ENCODE peak calls at places on chromosomes 7 and 10, in nine cellular contexts. A is LoVo; O is activated CD4-positive, alpha-beta T cell treated with anti-CD3 and anti-CD28 coated beads, Interleukin-2, amount 50 U/mL, for 24 hours; C is type B pancreatic cell; Q is ecto neural progenitor cell; J is activated effector memory CD4-positive, alpha-beta T cell treated with anti-CD3 and anti-CD28 coated beads, Interleukin-2, amount 50 U/mL, for 16 hours; M is T-helper 2 cell treated with Interferon-gamma antibody and Interleukin-4, amounts not matched to agents 5 μg/mL and 100 μg/mL, for 36 hours; T is astrocyte; X is HTR-8/SVneo. W is an unnamed sample.

GRCh38 chr7:33500590-33500989 is 371.2 kb downstream of the BBS9 start:
- DNase-seq in J (no peak), A (no peak), X (no peak), M (no peak), O (no peak), T (no peak), Q (no peak), C (no peak), W (no peak)

GRCh38 chr10:129725890-129726631 is 238.0 kb downstream of the EBF3 start:
- DNase-seq in M (no peak), X (no peak), A (no peak), T (no peak), O (no peak), J (peak), C (no peak), Q (peak), W (no peak)

GRCh38 chr7:74718336-74718735 is 55.5 kb upstream of the NCF1 start:
- DNase-seq in C (no peak), J (no peak), Q (no peak), O (no peak), A (no peak), X (no peak), T (peak), M (no peak), W (no peak)

GRCh38 chr7:106010866-106011265 is 47.8 kb downstream of the CDHR3 start:
- DNase-seq in M (no peak), J (no peak), O (no peak), T (peak), C (no peak), Q (no peak), A (no peak), X (no peak), W (no peak)

GRCh38 chr7:84291756-84292155 is 97.2 kb upstream of the SEMA3A start:
- DNase-seq in M (no peak), A (no peak), C (no peak), T (no peak), J (no peak), X (no peak), O (no peak), Q (peak), W (no peak)

GRCh38 chr7:94906035-94906796 is 1.2 kb upstream of the PPP1R9A start:
- DNase-seq in J (no peak), C (no peak), X (no peak), M (no peak), T (no peak), O (no peak), A (no peak), Q (no peak), W (no peak)

GRCh38 chr10:8544057-8544380 is 489.5 kb downstream of the GATA3 start:
- DNase-seq in A (peak), Q (no peak), M (no peak), C (no peak), J (no peak), X (no peak), T (no peak), O (no peak), W (no peak)

GRCh38 chr7:130222-130572 is 62.2 kb upstream of the FAM20C start:
- DNase-seq in Q (peak), C (no peak), J (no peak), X (no peak), T (no peak), A (no peak), O (no peak), M (no peak), W (no peak)

GRCh38 chr10:31134303-31134928 is 102.8 kb upstream of the ZNF438 start:
- DNase-seq in J (no peak), C (peak), O (peak), A (peak), Q (no peak), M (peak), X (peak), T (peak), W (no peak)

GRCh38 chr10:44827431-44828006 is 83.6 kb upstream of the TMEM72 start:
- DNase-seq in X (no peak), T (peak), C (no peak), M (no peak), J (no peak), Q (no peak), O (no peak), A (no peak), W (no peak)

GRCh38 chr10:4283841-4284610 is 499.0 kb upstream of the KLF6 start:
- DNase-seq in Q (no peak), M (no peak), X (no peak), A (no peak), C (no peak), J (no peak), T (peak), O (no peak), W (peak)

GRCh38 chr10:103244663-103245271 is 920 bp upstream of the RPEL1 start:
- DNase-seq in T (no peak), A (peak), J (peak), M (peak), C (peak), X (peak), Q (peak), O (peak), W (peak)

GRCh38 chr7:131769241-131769640 is 212.8 kb upstream of the PODXL start:
- DNase-seq in J (no peak), M (no peak), O (no peak), X (no peak), C (no peak), Q (no peak), T (no peak), A (peak), W (no peak)

GRCh38 chr10:124719213-124719851 is 24.8 kb downstream of the FAM53B start:
- DNase-seq in T (peak), Q (no peak), J (peak), O (peak), A (peak), X (no peak), M (peak), C (no peak), W (peak)

GRCh38 chr7:88431861-88432260 is 125.2 kb upstream of the STEAP4 start:
- DNase-seq in J (no peak), M (no peak), T (no peak), A (no peak), O (no peak), C (no peak), X (no peak), Q (no peak), W (no peak)

GRCh38 chr7:2321020-2321419 is 6.8 kb upstream of the SNX8 start:
- DNase-seq in J (no peak), O (no peak), T (no peak), M (no peak), X (no peak), C (no peak), A (no peak), Q (no peak), W (no peak)

GRCh38 chr7:22601812-22602568 is 102.0 kb upstream of the STEAP1B start:
- DNase-seq in C (no peak), Q (no peak), X (no peak), A (no peak), O (no peak), T (peak), J (no peak), M (no peak), W (no peak)

GRCh38 chr10:62019685-62020361 is 118.3 kb downstream of the ARID5B start:
- DNase-seq in A (no peak), O (no peak), X (no peak), T (no peak), Q (no peak), J (no peak), M (no peak), C (no peak), W (no peak)

GRCh38 chr10:115826391-115826790 is 446.6 kb downstream of the GFRA1 start:
- DNase-seq in A (no peak), T (peak), C (no peak), X (no peak), O (no peak), Q (no peak), J (no peak), M (no peak), W (no peak)

GRCh38 chr7:88546808-88547207 is 212.7 kb upstream of the ZNF804B start:
- DNase-seq in M (peak), T (no peak), O (no peak), C (no peak), A (peak), J (no peak), X (no peak), Q (no peak), W (no peak)

GRCh38 chr7:24401628-24402593 is 117.9 kb downstream of the NPY start:
- DNase-seq in X (peak), Q (no peak), M (no peak), J (no peak), T (peak), O (no peak), A (peak), C (no peak), W (no peak)

GRCh38 chr10:43962346-43963191 is 313.9 kb upstream of the ZNF32 start:
- DNase-seq in T (peak), M (no peak), O (no peak), Q (peak), J (no peak), C (peak), X (no peak), A (no peak), W (peak)

GRCh38 chr7:36171503-36171902 is 18.4 kb downstream of the EEPD1 start:
- DNase-seq in X (no peak), J (no peak), T (no peak), M (no peak), C (no peak), O (no peak), A (no peak), Q (no peak), W (no peak)

GRCh38 chr7:22442187-22442886 is 57.7 kb downstream of the STEAP1B start:
- DNase-seq in T (no peak), M (no peak), X (no peak), A (no peak), C (no peak), Q (no peak), J (no peak), O (no peak), W (no peak)

GRCh38 chr10:6595499-6595898 is 15.4 kb upstream of the PRKCQ start:
- DNase-seq in A (no peak), Q (no peak), M (no peak), C (no peak), X (no peak), O (no peak), T (no peak), J (no peak), W (no peak)

GRCh38 chr10:35606423-35606822 is 1.3 kb downstream of the GJD4 start:
- DNase-seq in M (no peak), T (peak), Q (no peak), A (no peak), X (no peak), C (no peak), O (no peak), J (no peak), W (no peak)

GRCh38 chr10:71597821-71598498 is 121.6 kb downstream of the C10orf105 start:
- DNase-seq in A (no peak), O (no peak), M (no peak), X (no peak), C (no peak), Q (no peak), T (no peak), J (no peak), W (no peak)

W was measured in sciatic nerve.